ENCODE peak calls at places on chromosomes 13 and 19, in seven cellular contexts. One of them, this sample, is unnamed.

GRCh38 chr19:22602631-22603272 is 31.4 kb upstream of the ZNF492 start:
- DNase-seq in HepG2: no peak
- DNase-seq in SK-N-SH: no peak
- DNase-seq in K562: no peak
- DNase-seq in H1: no peak
- DNase-seq in GM12891: no peak
- DNase-seq in GM12878: no peak
- DNase-seq in this sample: no peak

GRCh38 chr19:15936950-15937349 is 2.6 kb upstream of the CYP4F11 start:
- DNase-seq in H1: no peak
- DNase-seq in HepG2: no peak
- DNase-seq in K562: no peak
- DNase-seq in GM12891: no peak
- DNase-seq in GM12878: no peak
- DNase-seq in SK-N-SH: no peak
- DNase-seq in this sample: no peak

GRCh38 chr13:78816592-78816991 is 157.6 kb upstream of the OBI1 start:
- DNase-seq in HepG2: no peak
- DNase-seq in SK-N-SH: no peak
- DNase-seq in K562: peak; percentile 67
- DNase-seq in GM12891: no peak
- DNase-seq in H1: no peak
- DNase-seq in GM12878: no peak
- DNase-seq in this sample: no peak

GRCh38 chr19:49921871-49922755 is 6.9 kb upstream of the ATF5 start:
- DNase-seq in GM12891: no peak
- DNase-seq in H1: no peak
- DNase-seq in GM12878: no peak
- DNase-seq in HepG2: no peak
- DNase-seq in K562: no peak
- DNase-seq in SK-N-SH: no peak
- DNase-seq in this sample: no peak

GRCh38 chr13:40430234-40430633 is 236.2 kb downstream of the FOXO1 start:
- DNase-seq in SK-N-SH: peak; percentile 27
- DNase-seq in GM12878: no peak
- DNase-seq in HepG2: no peak
- DNase-seq in K562: no peak
- DNase-seq in GM12891: no peak
- DNase-seq in H1: no peak
- DNase-seq in this sample: no peak

GRCh38 chr13:101982903-101983302 is 418.9 kb downstream of the FGF14 start:
- DNase-seq in GM12891: no peak
- DNase-seq in H1: no peak
- DNase-seq in HepG2: no peak
- DNase-seq in SK-N-SH: no peak
- DNase-seq in GM12878: no peak
- DNase-seq in K562: no peak
- DNase-seq in this sample: no peak

GRCh38 chr13:73622375-73622774 is 511.8 kb downstream of the KLF12 start:
- DNase-seq in HepG2: no peak
- DNase-seq in GM12891: no peak
- DNase-seq in K562: no peak
- DNase-seq in SK-N-SH: no peak
- DNase-seq in H1: no peak
- DNase-seq in GM12878: no peak
- DNase-seq in this sample: no peak

GRCh38 chr19:4376245-4376990 is 23.9 kb downstream of the SH3GL1 start:
- DNase-seq in H1: no peak
- DNase-seq in HepG2: no peak
- DNase-seq in GM12891: no peak
- DNase-seq in SK-N-SH: no peak
- DNase-seq in K562: peak; percentile 35
- DNase-seq in GM12878: no peak
- DNase-seq in this sample: no peak

GRCh38 chr19:14081797-14082674 is 3.5 kb downstream of the C19orf67 start:
- DNase-seq in H1: no peak
- DNase-seq in SK-N-SH: no peak
- DNase-seq in K562: peak; percentile 44
- DNase-seq in GM12891: no peak
- DNase-seq in GM12878: no peak
- DNase-seq in HepG2: no peak
- DNase-seq in this sample: peak; percentile 37

GRCh38 chr19:1004204-1004802 is 4.1 kb downstream of the GRIN3B start:
- DNase-seq in H1: no peak
- DNase-seq in GM12891: no peak
- DNase-seq in GM12878: no peak
- DNase-seq in SK-N-SH: no peak
- DNase-seq in K562: no peak
- DNase-seq in HepG2: no peak
- DNase-seq in this sample: no peak

GRCh38 chr19:29873024-29873800 is 61.4 kb downstream of the CCNE1 start:
- DNase-seq in K562: peak; percentile 61
- DNase-seq in GM12878: no peak
- DNase-seq in H1: peak; percentile 94
- DNase-seq in GM12891: peak; percentile 82
- DNase-seq in SK-N-SH: peak; percentile 96
- DNase-seq in HepG2: no peak
- DNase-seq in this sample: peak; percentile 79

GRCh38 chr13:25973576-25973975 is 78.2 kb downstream of the SHISA2 start:
- DNase-seq in GM12878: no peak
- DNase-seq in K562: no peak
- DNase-seq in GM12891: no peak
- DNase-seq in SK-N-SH: no peak
- DNase-seq in H1: no peak
- DNase-seq in HepG2: no peak
- DNase-seq in this sample: no peak

GRCh38 chr19:7529610-7530490 is 5.7 kb upstream of the PNPLA6 start:
- DNase-seq in H1: no peak
- DNase-seq in GM12878: no peak
- DNase-seq in HepG2: no peak
- DNase-seq in K562: no peak
- DNase-seq in SK-N-SH: no peak
- DNase-seq in GM12891: no peak
- DNase-seq in this sample: no peak

GRCh38 chr19:38720559-38721236 is 23.6 kb downstream of the CAPN12 start:
- DNase-seq in GM12878: no peak
- DNase-seq in H1: no peak
- DNase-seq in SK-N-SH: no peak
- DNase-seq in HepG2: no peak
- DNase-seq in GM12891: no peak
- DNase-seq in K562: no peak
- DNase-seq in this sample: no peak
- TF ChIP-seq POLR2AphosphoS5 in GM12878: no peak
- TF ChIP-seq POLR2AphosphoS5 in H1: no peak
- TF ChIP-seq POLR2AphosphoS5 in SK-N-SH: no peak
- TF ChIP-seq POLR2AphosphoS5 in HepG2: no peak
- TF ChIP-seq POLR2AphosphoS5 in GM12891: no peak
- TF ChIP-seq POLR2AphosphoS5 in K562: no peak
- TF ChIP-seq POLR2AphosphoS5 in this sample: no peak

GRCh38 chr13:80239116-80239515 is 101.8 kb downstream of the SPRY2 start:
- DNase-seq in GM12878: no peak
- DNase-seq in K562: no peak
- DNase-seq in SK-N-SH: peak; percentile 8
- DNase-seq in H1: no peak
- DNase-seq in HepG2: no peak
- DNase-seq in GM12891: no peak
- DNase-seq in this sample: no peak

GRCh38 chr13:80235559-80236296 is 105.2 kb downstream of the SPRY2 start:
- DNase-seq in GM12891: no peak
- DNase-seq in H1: no peak
- DNase-seq in GM12878: no peak
- DNase-seq in SK-N-SH: no peak
- DNase-seq in HepG2: no peak
- DNase-seq in K562: no peak
- DNase-seq in this sample: no peak

GRCh38 chr13:80235131-80235530 is 105.8 kb downstream of the SPRY2 start:
- DNase-seq in HepG2: no peak
- DNase-seq in GM12891: no peak
- DNase-seq in SK-N-SH: no peak
- DNase-seq in K562: no peak
- DNase-seq in H1: no peak
- DNase-seq in GM12878: no peak
- DNase-seq in this sample: no peak

GRCh38 chr13:80239571-80240255 is 101.2 kb downstream of the SPRY2 start:
- DNase-seq in K562: no peak
- DNase-seq in GM12878: no peak
- DNase-seq in H1: no peak
- DNase-seq in SK-N-SH: no peak
- DNase-seq in GM12891: no peak
- DNase-seq in HepG2: no peak
- DNase-seq in this sample: no peak

GRCh38 chr13:80237646-80238045 is 103.3 kb downstream of the SPRY2 start:
- DNase-seq in GM12891: no peak
- DNase-seq in H1: no peak
- DNase-seq in HepG2: no peak
- DNase-seq in GM12878: no peak
- DNase-seq in SK-N-SH: no peak
- DNase-seq in K562: no peak
- DNase-seq in this sample: no peak
- TF ChIP-seq TAF1 in GM12891: no peak
- TF ChIP-seq TAF1 in H1: no peak
- TF ChIP-seq TAF1 in HepG2: no peak
- TF ChIP-seq TAF1 in GM12878: no peak
- TF ChIP-seq TAF1 in SK-N-SH: no peak
- TF ChIP-seq TAF1 in K562: no peak
- TF ChIP-seq TAF1 in this sample: no peak

DNA sequence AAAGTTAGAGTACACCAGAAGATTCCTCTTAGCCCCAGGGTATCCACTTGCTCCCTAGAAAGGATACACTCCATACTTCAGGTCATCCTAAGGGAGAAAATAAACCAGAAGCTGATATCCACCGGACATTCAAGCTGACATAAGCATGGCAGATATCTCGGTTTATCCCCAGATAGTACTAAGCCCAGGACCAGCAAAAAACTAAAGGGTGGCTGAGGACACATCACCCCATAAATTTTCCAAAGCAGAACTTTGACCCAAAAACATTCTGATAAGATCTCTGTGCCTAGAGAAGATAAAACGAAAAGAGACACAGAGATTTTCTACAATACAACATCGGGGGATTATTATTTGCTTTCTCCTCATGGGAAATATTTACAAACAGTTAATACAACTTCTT is 13.9 kb upstream of the ZNF431 start:
- DNase-seq in SK-N-SH: no peak
- DNase-seq in H1: no peak
- DNase-seq in K562: peak; percentile 23
- DNase-seq in HepG2: peak; percentile 12
- DNase-seq in GM12878: no peak
- DNase-seq in GM12891: no peak
- DNase-seq in this sample: no peak
- TF ChIP-seq POLR2AphosphoS5 in SK-N-SH: no peak
- TF ChIP-seq POLR2AphosphoS5 in H1: no peak
- TF ChIP-seq POLR2AphosphoS5 in K562: no peak
- TF ChIP-seq POLR2AphosphoS5 in HepG2: no peak
- TF ChIP-seq POLR2AphosphoS5 in GM12878: no peak
- TF ChIP-seq POLR2AphosphoS5 in GM12891: no peak
- TF ChIP-seq POLR2AphosphoS5 in this sample: no peak

GRCh38 chr19:33868076-33868735 is 71.5 kb downstream of the KCTD15 start:
- DNase-seq in HepG2: no peak
- DNase-seq in GM12891: no peak
- DNase-seq in SK-N-SH: peak; percentile 75
- DNase-seq in GM12878: no peak
- DNase-seq in K562: no peak
- DNase-seq in H1: no peak
- DNase-seq in this sample: no peak
- TF ChIP-seq TAF1 in HepG2: no peak
- TF ChIP-seq TAF1 in GM12891: no peak
- TF ChIP-seq TAF1 in SK-N-SH: no peak
- TF ChIP-seq TAF1 in GM12878: no peak
- TF ChIP-seq TAF1 in K562: no peak
- TF ChIP-seq TAF1 in H1: no peak
- TF ChIP-seq TAF1 in this sample: no peak

GRCh38 chr13:91553584-91553983 is 155.2 kb downstream of the GPC5 start:
- DNase-seq in SK-N-SH: no peak
- DNase-seq in H1: no peak
- DNase-seq in GM12891: no peak
- DNase-seq in HepG2: no peak
- DNase-seq in GM12878: no peak
- DNase-seq in K562: no peak
- DNase-seq in this sample: no peak

GRCh38 chr13:91554101-91554500 is 155.7 kb downstream of the GPC5 start:
- DNase-seq in H1: no peak
- DNase-seq in K562: no peak
- DNase-seq in GM12878: no peak
- DNase-seq in HepG2: no peak
- DNase-seq in SK-N-SH: no peak
- DNase-seq in GM12891: no peak
- DNase-seq in this sample: no peak

GRCh38 chr13:91557328-91557727 is 158.9 kb downstream of the GPC5 start:
- DNase-seq in SK-N-SH: no peak
- DNase-seq in GM12878: no peak
- DNase-seq in HepG2: no peak
- DNase-seq in H1: no peak
- DNase-seq in GM12891: no peak
- DNase-seq in K562: peak; percentile 48
- DNase-seq in this sample: no peak
- TF ChIP-seq POLR2AphosphoS5 in SK-N-SH: no peak
- TF ChIP-seq POLR2AphosphoS5 in GM12878: no peak
- TF ChIP-seq POLR2AphosphoS5 in HepG2: no peak
- TF ChIP-seq POLR2AphosphoS5 in H1: no peak
- TF ChIP-seq POLR2AphosphoS5 in GM12891: no peak
- TF ChIP-seq POLR2AphosphoS5 in K562: no peak
- TF ChIP-seq POLR2AphosphoS5 in this sample: no peak

GRCh38 chr19:19345970-19346369 is 25.3 kb downstream of the MAU2 start:
- DNase-seq in GM12891: no peak
- DNase-seq in HepG2: no peak
- DNase-seq in GM12878: no peak
- DNase-seq in K562: no peak
- DNase-seq in H1: no peak
- DNase-seq in SK-N-SH: no peak
- DNase-seq in this sample: peak; percentile 5

GRCh38 chr19:19347401-19347800 is 26.8 kb downstream of the MAU2 start:
- DNase-seq in H1: no peak
- DNase-seq in HepG2: no peak
- DNase-seq in GM12878: no peak
- DNase-seq in GM12891: no peak
- DNase-seq in SK-N-SH: no peak
- DNase-seq in K562: no peak
- DNase-seq in this sample: no peak

GRCh38 chr19:19348266-19348665 is 27.6 kb downstream of the MAU2 start:
- DNase-seq in SK-N-SH: no peak
- DNase-seq in HepG2: no peak
- DNase-seq in GM12891: no peak
- DNase-seq in H1: no peak
- DNase-seq in GM12878: no peak
- DNase-seq in K562: no peak
- DNase-seq in this sample: no peak

GRCh38 chr19:19352823-19353222 is 32.2 kb downstream of the MAU2 start:
- DNase-seq in GM12878: no peak
- DNase-seq in K562: no peak
- DNase-seq in H1: no peak
- DNase-seq in GM12891: no peak
- DNase-seq in SK-N-SH: no peak
- DNase-seq in HepG2: no peak
- DNase-seq in this sample: no peak

DNA sequence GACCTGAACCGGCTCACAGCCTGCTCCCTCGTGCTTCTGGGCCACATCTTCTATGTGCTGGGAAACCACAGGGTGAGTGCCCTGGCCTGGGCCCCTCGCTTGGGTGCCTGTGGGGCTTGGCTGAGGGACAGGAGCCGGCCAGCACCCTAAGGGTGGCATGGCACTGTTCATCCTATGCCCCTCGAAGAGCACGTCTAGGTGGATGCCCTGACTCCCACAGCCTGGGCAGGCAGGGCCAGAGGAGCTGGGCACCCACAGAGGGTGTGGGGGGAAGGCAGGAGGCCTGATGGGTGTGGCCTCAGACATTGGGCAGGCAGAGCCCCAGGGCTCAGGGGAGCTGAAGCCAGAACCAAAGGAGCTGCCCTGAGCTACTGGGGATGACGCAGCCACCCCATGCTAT is 28.7 kb downstream of the MAU2 start:
- DNase-seq in HepG2: no peak
- DNase-seq in SK-N-SH: no peak
- DNase-seq in K562: no peak
- DNase-seq in GM12891: no peak
- DNase-seq in GM12878: no peak
- DNase-seq in H1: no peak
- DNase-seq in this sample: no peak
- TF ChIP-seq TAF1 in HepG2: no peak
- TF ChIP-seq TAF1 in SK-N-SH: no peak
- TF ChIP-seq TAF1 in K562: no peak
- TF ChIP-seq TAF1 in GM12891: no peak
- TF ChIP-seq TAF1 in GM12878: no peak
- TF ChIP-seq TAF1 in H1: no peak
- TF ChIP-seq TAF1 in this sample: no peak

This sample was measured in GM12892.